ENCODE peak calls at places on chromosomes 2 and 18, in seven cellular contexts. J, Q, Z, X, V, S and T are unnamed samples.

GRCh38 chr18:79955302-79956075 is 4.0 kb upstream of the SLC66A2 start:
- DNase-seq in J (no peak), Q (peak), Z (peak), X (no peak), V (no peak), S (no peak), T (no peak)

GRCh38 chr2:32969444-32970162 is 22.9 kb downstream of the LTBP1 start:
- DNase-seq in J (no peak), Q (no peak), Z (no peak), X (no peak), V (no peak), S (no peak), T (no peak)

GRCh38 chr2:200850512-200851256 is 13.8 kb downstream of the CLK1 start:
- DNase-seq in J (no peak), Q (no peak), Z (no peak), X (no peak), V (no peak), S (no peak), T (no peak)

GRCh38 chr2:206127656-206128055 is 31.6 kb downstream of the NDUFS1 start:
- DNase-seq in J (no peak), Q (no peak), Z (peak), X (no peak), V (no peak), S (no peak), T (no peak)

GRCh38 chr2:21042958-21043743 is 722 bp downstream of the APOB start:
- DNase-seq in J (peak), Q (peak), Z (peak), X (no peak), V (peak), S (peak), T (no peak)

GRCh38 chr18:6917082-6917481 is 187.6 kb downstream of the ARHGAP28 start:
- DNase-seq in J (no peak), Q (peak), Z (peak), X (no peak), V (no peak), S (no peak), T (peak)

GRCh38 chr2:6648656-6649247 is 217.0 kb downstream of the CMPK2 start:
- DNase-seq in J (no peak), Q (no peak), Z (no peak), X (no peak), V (no peak), S (no peak), T (no peak)

GRCh38 chr2:97718051-97718882 is 4.9 kb downstream of the ZAP70 start:
- DNase-seq in J (peak), Q (no peak), Z (no peak), X (no peak), V (no peak), S (peak), T (no peak)

GRCh38 chr2:73156539-73157124 is 43.9 kb upstream of the RAB11FIP5 start:
- DNase-seq in J (peak), Q (peak), Z (peak), X (no peak), V (peak), S (peak), T (no peak)

GRCh38 chr2:136378712-136379595 is 261.0 kb upstream of the CXCR4 start:
- DNase-seq in J (peak), Q (peak), Z (peak), X (no peak), V (peak), S (peak), T (peak)

GRCh38 chr2:157185828-157186227 is 71.7 kb upstream of the GALNT5 start:
- DNase-seq in J (no peak), Q (peak), Z (no peak), X (no peak), V (peak), S (no peak), T (no peak)

GRCh38 chr2:75199428-75200011 is at the start of gene TACR1:
- DNase-seq in J (peak), Q (peak), Z (peak), X (peak), V (peak), S (peak), T (peak)

GRCh38 chr2:217108086-217108485 is 248.2 kb upstream of the TNP1 start:
- DNase-seq in J (no peak), Q (no peak), Z (peak), X (no peak), V (no peak), S (no peak), T (no peak)

GRCh38 chr2:172108587-172108930 is 5.9 kb upstream of the DLX2 start:
- DNase-seq in J (no peak), Q (no peak), Z (no peak), X (no peak), V (no peak), S (no peak), T (no peak)

GRCh38 chr18:79950440-79951341 is 762 bp downstream of the SLC66A2 start:
- DNase-seq in J (peak), Q (peak), Z (peak), X (no peak), V (peak), S (no peak), T (no peak)

GRCh38 chr2:70684846-70685622 is 83.0 kb downstream of the ADD2 start:
- DNase-seq in J (peak), Q (no peak), Z (no peak), X (no peak), V (no peak), S (no peak), T (no peak)

GRCh38 chr2:26269571-26270170 is 24.9 kb downstream of the HADHB start:
- DNase-seq in J (no peak), Q (peak), Z (peak), X (no peak), V (peak), S (no peak), T (no peak)
- H3K4me3 ChIP-seq in J (no peak), Q (no peak), Z (peak), X (no peak), V (no peak), S (no peak), T (no peak)

DNA sequence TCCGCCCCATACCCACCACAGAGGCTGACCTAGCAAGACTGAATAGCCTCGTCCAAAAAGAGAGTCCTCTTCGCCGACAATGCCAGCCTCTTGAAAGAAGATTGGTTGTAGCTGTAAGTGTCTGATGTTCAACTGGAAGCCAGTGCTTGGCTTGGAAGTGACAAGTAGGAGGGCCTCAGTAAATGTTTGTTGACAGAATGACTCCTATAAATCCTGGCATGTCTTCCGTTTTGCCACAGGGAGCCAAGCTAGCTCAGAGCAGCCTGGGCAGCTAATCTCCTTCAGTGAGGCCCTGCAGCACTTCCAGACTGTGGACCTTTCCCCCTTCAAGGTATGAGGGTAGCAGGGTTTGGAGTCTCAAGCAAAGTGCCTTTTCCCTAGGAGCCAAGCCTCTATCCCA is 14.9 kb downstream of the ELMOD3 start:
- DNase-seq in J (no peak), Q (no peak), Z (no peak), X (no peak), V (no peak), S (no peak), T (no peak)
- TF ChIP-seq CTCF in J (no peak), Q (no peak), Z (no peak), X (no peak), V (no peak), S (no peak), T (no peak)

DNA sequence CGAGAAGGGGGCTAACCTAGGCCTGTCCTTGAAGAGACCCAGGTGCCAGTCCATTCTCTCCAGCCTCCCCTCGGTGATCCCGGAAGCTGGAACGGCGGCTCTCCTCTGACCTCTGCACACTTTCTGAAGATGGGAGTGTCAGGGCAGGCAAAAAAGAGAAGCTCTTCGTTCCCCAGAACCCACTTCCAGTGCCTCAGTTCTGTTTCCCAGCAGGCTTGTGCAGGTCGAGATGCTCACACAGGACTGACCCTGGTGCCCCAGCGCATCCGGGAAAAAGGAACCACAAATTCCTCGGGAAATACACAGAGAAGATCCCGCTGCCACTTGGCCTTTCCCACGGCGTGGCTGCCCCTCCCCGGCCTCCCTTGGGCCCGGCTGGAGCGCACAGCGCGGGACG is 677 bp upstream of the PTPN18 start:
- DNase-seq in J (no peak), Q (no peak), Z (no peak), X (no peak), V (peak), S (no peak), T (no peak)
- H3K4me3 ChIP-seq in J (peak), Q (peak), Z (peak), X (peak), V (peak), S (peak), T (peak)

GRCh38 chr2:178419123-178419522 is 31.9 kb downstream of the PRKRA start:
- DNase-seq in J (no peak), Q (peak), Z (peak), X (no peak), V (no peak), S (no peak), T (no peak)
- TF ChIP-seq CTCF in J (no peak), Q (peak), Z (peak), X (peak), V (peak), S (no peak), T (peak)

GRCh38 chr2:238370482-238371372 is 50.4 kb downstream of the TRAF3IP1 start:
- DNase-seq in J (peak), Q (peak), Z (peak), X (no peak), V (peak), S (peak), T (no peak)

DNA sequence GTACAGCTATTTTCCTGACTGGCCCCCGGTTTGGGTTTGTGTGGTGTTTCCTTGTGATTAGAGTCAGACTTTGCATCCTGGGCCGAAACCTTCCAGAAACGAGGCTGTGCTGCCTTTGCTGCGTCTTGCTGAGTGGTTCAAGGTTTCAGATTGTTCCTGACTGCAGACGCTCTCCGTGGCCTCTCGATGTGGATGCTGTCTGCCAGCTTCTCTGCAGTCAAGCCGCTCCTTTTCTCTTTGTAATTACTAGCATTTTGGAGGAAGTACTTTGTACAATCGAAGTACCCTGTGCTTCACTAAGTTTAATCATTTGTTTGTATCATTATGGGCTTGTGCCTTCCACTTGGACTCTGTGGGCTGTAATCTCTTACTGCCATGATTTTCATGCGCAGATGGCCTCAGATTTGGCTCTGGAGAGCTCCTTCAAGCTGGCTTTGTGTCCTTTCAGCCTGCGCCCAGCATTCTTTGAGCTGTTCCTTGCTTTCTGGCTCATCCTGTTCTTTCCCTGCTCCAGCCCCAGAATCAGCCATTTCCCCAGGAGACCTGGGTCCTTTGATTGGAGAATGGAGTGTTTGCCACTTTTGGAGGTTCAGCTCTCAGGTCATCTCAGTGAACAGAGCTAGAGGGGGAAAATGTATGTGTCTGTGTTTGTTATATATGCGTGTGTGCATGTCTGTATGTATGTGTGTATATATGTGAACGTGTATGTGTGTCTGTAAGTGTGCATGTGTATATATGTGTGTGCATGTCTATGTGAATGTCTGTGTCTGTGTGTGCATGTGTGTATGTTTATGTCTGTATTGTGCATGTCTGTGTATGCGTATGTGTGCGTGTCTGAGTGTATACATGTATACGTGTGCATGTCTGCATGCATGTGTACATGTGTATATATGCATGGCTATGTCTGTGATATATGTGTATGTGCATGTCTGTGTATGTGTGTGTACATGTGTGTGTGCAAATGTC is 49.5 kb downstream of the TRAF3IP1 start:
- DNase-seq in J (no peak), Q (peak), Z (no peak), X (no peak), V (peak), S (no peak), T (no peak)
- H3K4me3 ChIP-seq in J (no peak), Q (no peak), Z (no peak), X (no peak), V (peak), S (no peak), T (no peak)